ENCODE peak calls at places on chromosomes 7 and 10, in five cellular contexts. B is GM12878, G is HCT116, V is upper lobe of left lung, L is H1. Y is an unnamed sample.
A peak's percentile ranks its signal among the peaks of the same experiment; 100 is the strongest.

GRCh38 chr10:33005322-33006282 is 47.6 kb upstream of the ITGB1 start:
- DNase-seq in G (peak; percentile 89), B (no peak), L (peak; percentile 66), V (peak; percentile 88), Y (peak; percentile 88)

GRCh38 chr7:41059796-41060195 is 643.1 kb downstream of the INHBA start:
- DNase-seq in V (no peak), L (no peak), B (no peak), G (no peak), Y (no peak)

GRCh38 chr10:104614245-104614831 is 26.8 kb upstream of the SORCS3 start:
- DNase-seq in L (no peak), B (no peak), V (no peak), G (peak; percentile 29), Y (no peak)

GRCh38 chr10:11934262-11934661 is 108.3 kb downstream of the UPF2 start:
- DNase-seq in G (no peak), L (no peak), B (no peak), V (no peak), Y (no peak)

GRCh38 chr7:34080513-34080912 is 175.2 kb downstream of the BMPER start:
- DNase-seq in B (no peak), L (no peak), V (no peak), G (no peak), Y (no peak)

GRCh38 chr10:98694863-98695262 is 248.1 kb upstream of the HPS1 start:
- DNase-seq in B (no peak), V (no peak), G (no peak), L (no peak), Y (no peak)

GRCh38 chr10:112208981-112209380 is 25.4 kb upstream of the GPAM start:
- DNase-seq in V (no peak), G (no peak), L (no peak), B (no peak), Y (no peak)

GRCh38 chr7:104431930-104432329 is 103.5 kb downstream of the LHFPL3 start:
- DNase-seq in L (no peak), B (no peak), G (no peak), V (no peak), Y (no peak)

GRCh38 chr7:17488829-17489228 is 190.4 kb downstream of the AHR start:
- DNase-seq in B (no peak), V (no peak), G (no peak), L (no peak), Y (no peak)

GRCh38 chr10:6203331-6204062 is 765 bp downstream of the PFKFB3 start:
- DNase-seq in L (no peak), V (peak; percentile 71), G (no peak), B (no peak), Y (no peak)

GRCh38 chr10:119395287-119396007 is 147.1 kb downstream of the RGS10 start:
- DNase-seq in V (peak; percentile 66), G (no peak), B (no peak), L (no peak), Y (no peak)

GRCh38 chr7:94054130-94054529 is 50.0 kb upstream of the BET1 start:
- DNase-seq in L (no peak), B (no peak), V (no peak), G (no peak), Y (no peak)

GRCh38 chr10:121063744-121064143 is 212.6 kb downstream of the WDR11 start:
- DNase-seq in V (no peak), G (no peak), L (no peak), B (no peak), Y (no peak)

GRCh38 chr10:110445871-110446270 is 51.8 kb upstream of the DUSP5 start:
- DNase-seq in L (no peak), V (peak; percentile 4), G (no peak), B (no peak), Y (no peak)

GRCh38 chr10:75545333-75545732 is 113.9 kb downstream of the LRMDA start:
- DNase-seq in L (no peak), G (no peak), V (no peak), B (no peak), Y (no peak)

GRCh38 chr7:64558323-64558705 is 4.6 kb downstream of the ZNF680 start:
- DNase-seq in V (no peak), G (no peak), L (no peak), B (no peak), Y (no peak)

GRCh38 chr7:126302639-126303038 is 950.1 kb downstream of the GRM8 start:
- DNase-seq in L (no peak), G (no peak), V (no peak), B (no peak), Y (no peak)

GRCh38 chr10:129329375-129330040 is 137.5 kb upstream of the MGMT start:
- DNase-seq in L (no peak), B (no peak), V (no peak), G (no peak), Y (no peak)

GRCh38 chr7:12683678-12684077 is 3.8 kb upstream of the ARL4A start:
- DNase-seq in B (no peak), V (no peak), L (no peak), G (no peak), Y (no peak)

GRCh38 chr10:44400553-44400952 is 15.7 kb upstream of the CXCL12 start:
- DNase-seq in V (no peak), L (no peak), B (no peak), G (no peak), Y (no peak)

GRCh38 chr7:151558575-151558974 is 38.9 kb upstream of the RHEB start:
- DNase-seq in L (no peak), G (no peak), V (no peak), B (no peak), Y (no peak)

GRCh38 chr7:85593355-85593754 is 406.5 kb upstream of the SEMA3D start:
- DNase-seq in B (no peak), G (no peak), L (no peak), V (peak; percentile 78), Y (no peak)

GRCh38 chr7:94240902-94241301 is 153.8 kb upstream of the COL1A2 start:
- DNase-seq in B (no peak), V (no peak), G (no peak), L (no peak), Y (no peak)

GRCh38 chr10:27542812-27543211 is 38.7 kb downstream of the RAB18 start:
- DNase-seq in V (no peak), G (no peak), B (no peak), L (no peak), Y (no peak)

GRCh38 chr7:91347288-91347687 is 83.1 kb downstream of the FZD1 start:
- DNase-seq in V (no peak), G (no peak), B (no peak), L (no peak), Y (no peak)

DNA sequence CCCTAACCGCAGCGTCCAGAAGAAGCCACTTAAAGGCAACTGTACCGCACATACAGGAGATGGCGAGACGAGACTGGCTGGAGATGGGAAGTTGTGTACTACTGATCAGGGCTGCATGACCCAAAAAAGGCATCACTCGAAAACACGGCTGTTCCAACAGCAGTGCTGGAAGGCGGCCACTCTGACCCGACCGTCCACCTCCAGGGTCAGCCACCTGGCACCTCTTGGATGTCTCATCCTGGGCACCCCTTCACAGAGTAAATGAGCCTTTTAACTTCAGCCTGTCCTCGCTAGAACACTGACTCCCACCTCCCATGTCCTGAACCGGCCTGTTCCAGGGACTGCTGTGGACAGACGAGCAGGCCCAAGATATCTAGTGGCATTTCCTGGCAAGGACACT is 180.7 kb downstream of the DIP2C start:
- DNase-seq in L (no peak), G (no peak), B (no peak), V (no peak), Y (no peak)
- TF ChIP-seq POLR2A in L (no peak), G (no peak), B (no peak), V (no peak), Y (no peak)

DNA sequence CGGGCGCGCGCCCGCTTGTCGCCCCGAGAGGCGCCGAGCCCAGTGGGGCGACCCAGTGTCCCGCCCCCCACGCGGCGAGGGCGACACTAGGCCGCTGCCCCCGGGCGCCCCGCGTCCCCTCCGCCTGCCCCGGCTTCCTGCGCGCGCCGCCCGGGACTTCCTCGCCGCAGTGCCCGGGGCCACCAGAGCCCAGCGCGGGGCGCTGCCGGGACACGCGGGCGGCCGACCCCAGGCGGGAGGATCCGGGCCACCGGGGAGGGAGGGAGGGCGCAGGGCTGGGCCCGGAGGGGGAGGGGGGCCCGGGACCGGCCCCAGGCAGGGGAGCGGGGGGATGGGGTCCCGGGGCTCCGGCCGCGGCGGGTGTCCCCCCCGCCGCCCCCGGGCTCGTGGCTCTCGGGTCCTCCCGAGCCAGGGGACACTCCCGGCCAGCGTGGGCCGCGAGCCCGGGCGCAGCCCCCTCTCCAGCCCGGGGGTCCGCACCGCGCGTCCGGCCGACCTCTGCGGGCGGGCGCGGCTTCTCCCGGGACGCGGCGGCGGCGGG is 435 bp upstream of the PWWP2B start:
- DNase-seq in L (no peak), B (no peak), G (no peak), V (peak; percentile 77), Y (no peak)
- H3K4me3 ChIP-seq in L (peak overlapping the region; percentile 38), B (no peak overlapping the region), G (peak overlapping the region; percentile 48), V (peak overlapping the region; percentile 5), Y (peak overlapping the region; percentile 86)

GRCh38 chr10:48656241-48656921 is 28.3 kb upstream of the WDFY4 start:
- DNase-seq in V (peak; percentile 96), B (peak; percentile 90), G (peak; percentile 69), L (peak; percentile 78), Y (peak; percentile 92)
- TF ChIP-seq POLR2AphosphoS5 in V (no peak), B (no peak), G (peak; percentile 45), L (no peak), Y (no peak)

GRCh38 chr10:94402204-94403033 is at the start of gene TBC1D12:
- DNase-seq in B (peak; percentile 79), L (peak; percentile 88), G (peak; percentile 97), V (peak; percentile 96), Y (peak; percentile 96)
- TF ChIP-seq POLR2A in B (peak; percentile 77), L (no peak), G (peak; percentile 74), V (no peak), Y (no peak)